ENCODE peak calls at places on chromosome 1, in eight cellular contexts. X is cardiac muscle cell, M is transverse colon, N is uterus, J is lower lobe of right lung, I is H1, R is MM.1S, O is mammary epithelial cell. K is an unnamed sample.

GRCh38 chr1:110155878-110156522 is 5.7 kb downstream of the SLC6A17 start:
- DNase-seq in R (peak; percentile 32), J (peak; percentile 60), I (no peak), O (peak; percentile 53), X (peak; percentile 80), M (peak; percentile 48), N (peak; percentile 22), K (no peak)

GRCh38 chr1:151547119-151547899 is 7.2 kb downstream of the TUFT1 start:
- DNase-seq in O (peak; percentile 93), J (peak; percentile 78), N (peak; percentile 65), M (peak; percentile 81), I (no peak), R (peak; percentile 5), X (peak; percentile 95), K (no peak)

GRCh38 chr1:26887125-26887524 is 3.0 kb downstream of the GPN2 start:
- DNase-seq in N (no peak), I (no peak), J (no peak), O (no peak), X (peak; percentile 61), M (no peak), R (peak; percentile 52), K (no peak)

GRCh38 chr1:224435999-224436398 is 1.4 kb upstream of the WDR26 start:
- DNase-seq in J (no peak), N (no peak), X (no peak), I (no peak), R (no peak), O (peak; percentile 71), M (no peak), K (no peak)

GRCh38 chr1:94068831-94069648 is 51.9 kb downstream of the ABCA4 start:
- DNase-seq in O (no peak), I (no peak), R (no peak), X (peak; percentile 58), N (no peak), M (peak; percentile 55), J (peak; percentile 72), K (no peak)

GRCh38 chr1:9542425-9542824 is 3.2 kb downstream of the SLC25A33 start:
- DNase-seq in X (peak; percentile 71), N (peak; percentile 42), I (no peak), R (no peak), O (no peak), J (no peak), M (peak; percentile 28), K (no peak)

GRCh38 chr1:172180886-172181285 is 239.6 kb upstream of the C1orf105 start:
- DNase-seq in N (peak; percentile 61), O (peak; percentile 3), I (no peak), M (peak; percentile 50), J (peak; percentile 53), X (peak; percentile 71), R (peak; percentile 85), K (peak; percentile 57)

GRCh38 chr1:42935313-42935624 is 23.4 kb downstream of the SLC2A1 start:
- DNase-seq in R (peak; percentile 48), I (no peak), N (peak; percentile 8), O (no peak), M (peak; percentile 72), X (no peak), J (peak; percentile 69), K (no peak)

GRCh38 chr1:109793089-109793485 is 29.4 kb upstream of the EPS8L3 start:
- DNase-seq in N (peak; percentile 10), J (peak; percentile 17), I (no peak), O (no peak), R (no peak), X (no peak), M (peak; percentile 5), K (no peak)

GRCh38 chr1:171116676-171117075 is 26.0 kb downstream of the FMO3 start:
- DNase-seq in J (no peak), X (peak; percentile 29), I (no peak), O (no peak), R (no peak), N (no peak), M (no peak), K (no peak)

GRCh38 chr1:9561429-9561828 is 22.2 kb downstream of the SLC25A33 start:
- DNase-seq in O (peak; percentile 80), R (no peak), I (no peak), M (peak; percentile 45), X (peak; percentile 96), N (peak; percentile 23), J (no peak), K (no peak)

GRCh38 chr1:6380037-6380436 is 13.5 kb downstream of the ACOT7 start:
- DNase-seq in M (no peak), O (no peak), X (no peak), N (no peak), R (no peak), I (no peak), J (no peak), K (no peak)

GRCh38 chr1:89724369-89725015 is 91.6 kb downstream of the LRRC8C start:
- DNase-seq in I (no peak), J (no peak), M (peak; percentile 11), N (no peak), X (peak; percentile 43), O (peak; percentile 87), R (no peak), K (peak; percentile 36)

GRCh38 chr1:201142011-201142853 is 12.0 kb downstream of the TMEM9 start:
- DNase-seq in X (no peak), I (no peak), M (no peak), O (no peak), N (no peak), R (no peak), J (no peak), K (no peak)

GRCh38 chr1:6646499-6647148 is 22.0 kb downstream of the THAP3 start:
- DNase-seq in J (no peak), N (peak; percentile 39), X (peak; percentile 70), I (no peak), M (no peak), R (peak; percentile 37), O (peak; percentile 24), K (no peak)

GRCh38 chr1:181630838-181631237 is 147.5 kb downstream of the CACNA1E start:
- DNase-seq in J (peak; percentile 64), R (no peak), M (no peak), O (no peak), I (no peak), N (no peak), X (no peak), K (no peak)

GRCh38 chr1:230977781-230978490 is 725 bp downstream of the TTC13 start:
- DNase-seq in R (peak; percentile 60), O (peak; percentile 24), I (no peak), X (peak; percentile 16), J (peak; percentile 53), N (peak; percentile 17), M (peak; percentile 42), K (no peak)

DNA sequence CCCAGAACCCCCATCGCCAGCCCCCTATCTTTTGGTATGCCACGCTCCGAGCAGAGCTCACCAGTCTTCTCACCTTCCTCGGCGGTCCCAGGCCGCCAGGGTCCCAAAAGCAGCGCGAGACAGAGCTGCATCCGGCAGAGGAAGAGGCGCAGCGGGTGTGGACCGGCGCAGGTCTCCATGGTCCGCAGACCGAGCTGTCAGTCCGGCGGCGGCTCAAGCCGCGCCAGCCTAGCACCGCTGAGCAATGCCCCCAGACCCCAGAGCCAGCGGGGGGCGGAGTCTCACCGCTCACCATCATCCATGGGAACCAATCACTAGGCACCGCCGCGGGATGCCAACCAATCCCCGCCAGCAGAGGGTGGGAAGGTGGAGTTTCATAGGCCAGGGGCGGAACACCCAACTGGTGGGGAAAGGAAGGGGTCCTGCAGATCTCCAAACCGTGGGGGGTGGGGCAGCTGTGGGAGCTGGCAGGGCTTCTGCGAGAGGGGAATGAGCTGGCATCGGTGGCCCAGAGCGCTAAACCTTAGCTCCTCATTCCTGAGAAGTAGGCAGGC is at the start of gene EPHA10:
- DNase-seq in R (no peak), I (peak; percentile 61), O (no peak), M (no peak), X (no peak), J (no peak), N (no peak), K (no peak)
- H3K4me3 ChIP-seq in R (peak within 1 kb of the TSS; percentile 46), I (peak within 1 kb of the TSS; percentile 57), O (no peak within 1 kb of the TSS), M (no peak within 1 kb of the TSS), X (no peak within 1 kb of the TSS), J (no peak within 1 kb of the TSS), N (no peak within 1 kb of the TSS), K (no peak within 1 kb of the TSS)

DNA sequence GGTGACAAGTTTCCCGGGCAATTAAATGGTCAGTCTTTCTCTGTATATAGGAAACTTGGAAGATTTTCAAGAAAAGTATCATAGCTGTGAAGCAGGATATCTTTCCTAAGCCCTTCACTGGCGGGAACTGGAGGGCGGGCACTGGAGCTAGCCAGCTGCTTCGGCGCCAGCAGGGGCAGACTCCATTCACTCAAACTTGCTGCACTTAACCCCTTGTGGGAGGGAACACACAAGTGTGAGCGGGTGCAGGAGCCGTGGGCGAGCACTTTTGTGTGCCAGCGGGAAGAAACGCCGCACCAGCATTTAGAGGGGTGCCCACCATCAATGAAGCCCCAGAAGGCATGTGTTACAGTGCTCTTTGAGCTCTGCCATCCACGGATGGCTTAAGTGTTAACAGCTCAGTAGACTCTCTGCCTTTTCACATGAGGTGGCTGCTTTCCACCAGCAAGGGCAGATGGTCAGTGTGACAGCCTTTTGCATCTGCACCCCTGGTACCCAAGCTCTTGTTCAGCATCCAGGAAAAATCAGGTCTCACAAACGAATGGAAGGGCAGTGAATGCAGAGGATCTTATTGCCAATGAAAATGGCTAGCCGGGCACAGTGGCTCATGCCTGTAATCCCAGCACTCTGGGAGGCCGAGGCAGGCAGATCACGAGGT is 232.0 kb upstream of the KAZN start:
- DNase-seq in N (no peak), R (no peak), J (no peak), I (no peak), X (peak; percentile 54), O (no peak), M (no peak), K (no peak)
- TF ChIP-seq CTCF in N (no peak), R (no peak), J (no peak), I (peak; percentile 35), X (peak; percentile 12), O (no peak), M (no peak), K (no peak)

GRCh38 chr1:119647734-119648619 is at the start of gene ZNF697:
- DNase-seq in R (peak; percentile 53), N (peak; percentile 97), I (peak; percentile 77), J (peak; percentile 97), O (peak; percentile 97), X (peak; percentile 99), M (peak; percentile 97), K (no peak)
- H3K4me3 ChIP-seq in R (peak within 1 kb of the TSS; percentile 63), N (peak within 1 kb of the TSS; percentile 82), I (peak within 1 kb of the TSS; percentile 88), J (peak within 1 kb of the TSS; percentile 89), O (peak within 1 kb of the TSS; percentile 64), X (peak within 1 kb of the TSS; percentile 83), M (peak within 1 kb of the TSS; percentile 77), K (peak within 1 kb of the TSS; percentile 75)

GRCh38 chr1:243477676-243478075 is 221.8 kb downstream of the SDCCAG8 start:
- DNase-seq in X (peak; percentile 21), J (no peak), N (no peak), I (no peak), O (no peak), M (no peak), R (no peak), K (no peak)

GRCh38 chr1:243473281-243474210 is 217.7 kb downstream of the SDCCAG8 start:
- DNase-seq in O (no peak), J (no peak), X (peak; percentile 55), M (no peak), N (no peak), R (no peak), I (no peak), K (no peak)

GRCh38 chr1:243474384-243474851 is 218.6 kb downstream of the SDCCAG8 start:
- DNase-seq in J (no peak), O (no peak), R (no peak), N (no peak), M (no peak), I (no peak), X (no peak), K (no peak)

GRCh38 chr1:243474906-243475305 is 219.1 kb downstream of the SDCCAG8 start:
- DNase-seq in N (no peak), R (no peak), O (no peak), J (no peak), M (no peak), I (no peak), X (no peak), K (no peak)

GRCh38 chr1:243475966-243476365 is 220.1 kb downstream of the SDCCAG8 start:
- DNase-seq in R (no peak), J (no peak), N (no peak), O (no peak), X (peak; percentile 51), I (no peak), M (no peak), K (no peak)
- TF ChIP-seq CTCF in R (no peak), J (no peak), N (no peak), O (no peak), X (peak; percentile 15), I (peak; percentile 55), M (no peak), K (peak; percentile 18)